ENCODE peak calls at places on chromosome 2, in five cellular contexts. Z is iris pigment epithelial cell; E is effector memory CD8-positive, alpha-beta T cell; N is heart right ventricle; S is naive thymus-derived CD4-positive, alpha-beta T cell. W is an unnamed sample.

GRCh38 chr2:85156141-85156540 is 22.9 kb downstream of the TCF7L1 start:
- DNase-seq in E (no peak), N (no peak), Z (peak), S (no peak), W (no peak)

GRCh38 chr2:122244830-122245229 is 489.4 kb downstream of the TSN start:
- DNase-seq in N (no peak), E (no peak), S (no peak), Z (no peak), W (no peak)

GRCh38 chr2:44691174-44691785 is 250.2 kb upstream of the SIX3 start:
- DNase-seq in E (no peak), N (no peak), S (no peak), Z (no peak), W (no peak)

GRCh38 chr2:237374284-237375060 is 39.5 kb downstream of the COL6A3 start:
- DNase-seq in Z (no peak), N (no peak), S (no peak), E (no peak), W (no peak)

GRCh38 chr2:66489433-66489832 is 54.5 kb downstream of the MEIS1 start:
- DNase-seq in Z (no peak), S (no peak), E (no peak), N (no peak), W (no peak)

GRCh38 chr2:28348149-28348567 is 44.5 kb upstream of the FOSL2 start:
- DNase-seq in Z (no peak), E (peak), N (no peak), S (peak), W (no peak)

GRCh38 chr2:171522804-171523338 is 597 bp downstream of the CYBRD1 start:
- DNase-seq in S (no peak), N (peak), Z (peak), E (no peak), W (no peak)

GRCh38 chr2:8086342-8086741 is 595.5 kb upstream of the ID2 start:
- DNase-seq in Z (no peak), S (no peak), E (no peak), N (no peak), W (no peak)

GRCh38 chr2:35228584-35228983 is 1127.0 kb upstream of the CRIM1 start:
- DNase-seq in Z (no peak), N (no peak), S (no peak), E (no peak), W (no peak)

W was measured in smooth muscle cell of the brain vasculature.